ENCODE peak calls at places on chromosomes 7 and 10, in nine cellular contexts. V is activated CD4-positive, alpha-beta T cell treated with anti-CD3 and anti-CD28 coated beads, Interleukin-2, amount 50 U/mL, for 1 hour; F is psoas muscle; C is cerebellum; X is non-pigmented ciliary epithelial cell; Z is activated CD8-positive, alpha-beta T cell treated with anti-CD3 and anti-CD28 coated beads for 36 hours; J is GOT3; Q is AG09319; M is endothelial cell of umbilical vein. K is an unnamed sample.

GRCh38 chr7:134882481-134882880 is 103.0 kb downstream of the CALD1 start:
- DNase-seq in V (no peak), F (no peak), C (no peak), X (no peak), Z (no peak), J (no peak), Q (no peak), M (no peak), K (no peak)

GRCh38 chr10:36808625-36809362 is 316.6 kb upstream of the ANKRD30A start:
- DNase-seq in V (no peak), F (no peak), C (no peak), X (no peak), Z (no peak), J (no peak), Q (no peak), M (no peak), K (no peak)

GRCh38 chr10:28879875-28880381 is 202.6 kb downstream of the BAMBI start:
- DNase-seq in V (no peak), F (no peak), C (no peak), X (no peak), Z (no peak), J (no peak), Q (no peak), M (peak), K (no peak)

GRCh38 chr7:84092207-84092606 is 102.4 kb downstream of the SEMA3A start:
- DNase-seq in V (no peak), F (no peak), C (no peak), X (no peak), Z (peak), J (no peak), Q (no peak), M (peak), K (peak)

GRCh38 chr10:3748484-3748883 is 36.5 kb downstream of the KLF6 start:
- DNase-seq in V (no peak), F (no peak), C (no peak), X (no peak), Z (no peak), J (no peak), Q (no peak), M (no peak), K (no peak)

GRCh38 chr10:85204814-85205213 is 876.4 kb downstream of the CCSER2 start:
- DNase-seq in V (no peak), F (no peak), C (no peak), X (no peak), Z (no peak), J (no peak), Q (no peak), M (no peak), K (no peak)

GRCh38 chr7:22333680-22334141 is 23.2 kb downstream of the RAPGEF5 start:
- DNase-seq in V (no peak), F (no peak), C (peak), X (no peak), Z (no peak), J (no peak), Q (no peak), M (no peak), K (no peak)

GRCh38 chr10:96250349-96250748 is 21.0 kb downstream of the BLNK start:
- DNase-seq in V (no peak), F (no peak), C (no peak), X (no peak), Z (no peak), J (no peak), Q (no peak), M (no peak), K (no peak)

GRCh38 chr10:99329891-99330674 is 927 bp downstream of the CNNM1 start:
- DNase-seq in V (no peak), F (peak), C (peak), X (no peak), Z (peak), J (peak), Q (no peak), M (no peak), K (no peak)

GRCh38 chr10:31071232-31071999 is 39.8 kb upstream of the ZNF438 start:
- DNase-seq in V (no peak), F (no peak), C (no peak), X (peak), Z (no peak), J (no peak), Q (no peak), M (no peak), K (no peak)

GRCh38 chr7:70710011-70710480 is 421.9 kb upstream of the GALNT17 start:
- DNase-seq in V (no peak), F (no peak), C (no peak), X (no peak), Z (no peak), J (peak), Q (no peak), M (no peak), K (peak)

GRCh38 chr10:18607503-18607902 is 43.9 kb downstream of the NSUN6 start:
- DNase-seq in V (no peak), F (no peak), C (no peak), X (peak), Z (peak), J (no peak), Q (peak), M (peak), K (no peak)

GRCh38 chr10:81873932-81874816 is 820 bp upstream of the NRG3 start:
- DNase-seq in V (no peak), F (peak), C (peak), X (no peak), Z (peak), J (no peak), Q (no peak), M (peak), K (no peak)

GRCh38 chr7:132782777-132783633 is 206.7 kb upstream of the PLXNA4 start:
- DNase-seq in V (no peak), F (no peak), C (no peak), X (peak), Z (no peak), J (no peak), Q (peak), M (no peak), K (no peak)

GRCh38 chr10:112698774-112699173 is 251.3 kb upstream of the TCF7L2 start:
- DNase-seq in V (no peak), F (no peak), C (no peak), X (no peak), Z (no peak), J (no peak), Q (no peak), M (no peak), K (no peak)

GRCh38 chr7:30549933-30550493 is 44.7 kb upstream of the GARS1 start:
- DNase-seq in V (no peak), F (no peak), C (no peak), X (no peak), Z (no peak), J (no peak), Q (no peak), M (peak), K (peak)

K was measured in NB4.